ENCODE peak calls at places on chromosomes 7 and 10, in six cellular contexts. S is IMR-90, O is H1, U is trophoblast cell, Y is H9, G is mesenchymal stem cell. C is an unnamed sample.

GRCh38 chr10:132845041-132845551 is 59.1 kb upstream of the NKX6-2 start:
- DNase-seq in S (no peak), O (no peak), U (no peak), Y (no peak), G (no peak), C (no peak)

GRCh38 chr7:16604054-16604453 is 41.5 kb downstream of the ANKMY2 start:
- DNase-seq in S (no peak), O (no peak), U (peak), Y (no peak), G (peak), C (no peak)

GRCh38 chr10:79074732-79075131 is 6.0 kb downstream of the ZMIZ1 start:
- DNase-seq in S (no peak), O (no peak), U (no peak), Y (no peak), G (no peak), C (no peak)

GRCh38 chr7:111409714-111410422 is 152.4 kb downstream of the IMMP2L start:
- DNase-seq in S (peak), O (no peak), U (peak), Y (no peak), G (peak), C (no peak)

GRCh38 chr7:155372782-155373358 is 75.2 kb downstream of the INSIG1 start:
- DNase-seq in S (no peak), O (no peak), U (no peak), Y (no peak), G (no peak), C (no peak)

GRCh38 chr10:44394696-44395383 is 9.9 kb upstream of the CXCL12 start:
- DNase-seq in S (no peak), O (no peak), U (no peak), Y (no peak), G (no peak), C (no peak)

GRCh38 chr10:89301721-89302445 is at the start of gene IFIT2:
- DNase-seq in S (peak), O (no peak), U (peak), Y (no peak), G (peak), C (no peak)

GRCh38 chr10:30058111-30058510 is 1.3 kb downstream of the JCAD start:
- DNase-seq in S (no peak), O (no peak), U (peak), Y (no peak), G (peak), C (no peak)

GRCh38 chr7:140435252-140435895 is 31.5 kb downstream of the RAB19 start:
- DNase-seq in S (no peak), O (peak), U (no peak), Y (peak), G (no peak), C (no peak)

GRCh38 chr7:157016352-157017041 is 6.0 kb upstream of the MNX1 start:
- DNase-seq in S (no peak), O (peak), U (no peak), Y (peak), G (no peak), C (no peak)

GRCh38 chr7:117480978-117481377 is 1.2 kb downstream of the CFTR start:
- DNase-seq in S (no peak), O (no peak), U (no peak), Y (no peak), G (no peak), C (no peak)

GRCh38 chr7:70833726-70834125 is 298.2 kb upstream of the GALNT17 start:
- DNase-seq in S (peak), O (no peak), U (peak), Y (no peak), G (no peak), C (no peak)

GRCh38 chr10:51369903-51370302 is 295.6 kb downstream of the PRKG1 start:
- DNase-seq in S (peak), O (no peak), U (no peak), Y (no peak), G (peak), C (no peak)

GRCh38 chr10:102599565-102600327 is 44.5 kb upstream of the TRIM8 start:
- DNase-seq in S (no peak), O (no peak), U (no peak), Y (no peak), G (peak), C (no peak)

GRCh38 chr7:45160374-45160773 is 2.8 kb downstream of the RAMP3 start:
- DNase-seq in S (no peak), O (no peak), U (no peak), Y (no peak), G (no peak), C (no peak)

GRCh38 chr7:71595176-71595575 is 463.2 kb downstream of the GALNT17 start:
- DNase-seq in S (no peak), O (no peak), U (no peak), Y (no peak), G (no peak), C (no peak)

GRCh38 chr7:65980478-65981250 is 1.3 kb downstream of the GUSB start:
- DNase-seq in S (no peak), O (no peak), U (peak), Y (no peak), G (peak), C (no peak)

DNA sequence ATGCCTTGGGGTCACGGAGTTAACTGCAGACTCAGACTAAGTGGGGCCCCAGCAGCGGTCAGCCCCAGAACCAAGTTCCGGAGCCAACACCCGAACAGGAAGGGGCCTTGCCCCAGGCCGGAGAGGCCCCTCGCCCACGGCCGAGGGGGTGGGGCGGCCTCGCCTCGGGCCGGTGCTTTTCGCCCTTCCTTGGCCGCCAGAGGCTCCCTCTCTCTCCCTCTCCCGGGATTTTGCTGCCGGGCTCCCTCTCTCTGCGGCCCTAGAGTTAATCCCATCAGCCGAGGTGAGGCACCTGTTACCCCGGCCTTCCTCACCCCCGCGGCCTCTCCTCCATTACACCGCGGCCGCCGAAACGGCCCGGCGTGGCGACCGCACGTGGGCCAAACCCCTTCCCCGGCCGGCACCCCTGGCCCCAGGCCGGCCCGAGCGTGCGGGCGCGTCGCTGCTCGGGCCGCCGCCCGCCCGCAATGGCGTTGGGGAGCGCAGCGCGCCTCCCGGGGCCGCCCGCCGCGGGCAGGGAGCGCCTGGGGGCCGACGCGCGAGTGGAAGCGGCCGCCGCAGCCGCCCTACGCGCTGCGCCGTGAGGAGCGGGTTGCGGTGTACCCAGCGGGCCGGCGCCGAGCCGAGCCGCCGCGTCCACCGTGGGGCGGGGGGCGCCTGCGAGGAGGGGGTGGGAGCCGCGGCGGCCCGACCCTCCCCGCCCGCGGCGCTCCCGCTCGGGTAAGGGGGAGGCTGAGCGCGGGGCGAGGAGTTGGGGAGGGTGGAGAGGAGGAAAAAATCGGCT is at the start of gene PPP1R9A:
- DNase-seq in S (no peak), O (peak), U (peak), Y (peak), G (peak), C (peak)
- H2BK120ac ChIP-seq in S (no peak), O (peak), U (peak), Y (no peak), G (no peak), C (peak)

GRCh38 chr7:20232848-20233247 is 15.7 kb upstream of the MACC1 start:
- DNase-seq in S (no peak), O (no peak), U (no peak), Y (no peak), G (no peak), C (no peak)

GRCh38 chr7:20236043-20236442 is 18.9 kb upstream of the MACC1 start:
- DNase-seq in S (no peak), O (no peak), U (no peak), Y (no peak), G (no peak), C (no peak)

GRCh38 chr7:20236790-20237189 is 19.6 kb upstream of the MACC1 start:
- DNase-seq in S (peak), O (no peak), U (peak), Y (no peak), G (no peak), C (no peak)

GRCh38 chr7:20235303-20235702 is 18.1 kb upstream of the MACC1 start:
- DNase-seq in S (no peak), O (no peak), U (no peak), Y (no peak), G (peak), C (no peak)

GRCh38 chr7:20233362-20233761 is 16.2 kb upstream of the MACC1 start:
- DNase-seq in S (no peak), O (no peak), U (no peak), Y (no peak), G (no peak), C (no peak)
- H2AFZ ChIP-seq in S (no peak), O (no peak), U (no peak), Y (no peak), G (no peak), C (no peak)

GRCh38 chr10:85265121-85265520 is 936.7 kb downstream of the CCSER2 start:
- DNase-seq in S (no peak), O (no peak), U (no peak), Y (no peak), G (no peak), C (no peak)
- H3K9ac ChIP-seq in S (no peak), O (no peak), U (no peak), Y (no peak), G (no peak), C (no peak)

DNA sequence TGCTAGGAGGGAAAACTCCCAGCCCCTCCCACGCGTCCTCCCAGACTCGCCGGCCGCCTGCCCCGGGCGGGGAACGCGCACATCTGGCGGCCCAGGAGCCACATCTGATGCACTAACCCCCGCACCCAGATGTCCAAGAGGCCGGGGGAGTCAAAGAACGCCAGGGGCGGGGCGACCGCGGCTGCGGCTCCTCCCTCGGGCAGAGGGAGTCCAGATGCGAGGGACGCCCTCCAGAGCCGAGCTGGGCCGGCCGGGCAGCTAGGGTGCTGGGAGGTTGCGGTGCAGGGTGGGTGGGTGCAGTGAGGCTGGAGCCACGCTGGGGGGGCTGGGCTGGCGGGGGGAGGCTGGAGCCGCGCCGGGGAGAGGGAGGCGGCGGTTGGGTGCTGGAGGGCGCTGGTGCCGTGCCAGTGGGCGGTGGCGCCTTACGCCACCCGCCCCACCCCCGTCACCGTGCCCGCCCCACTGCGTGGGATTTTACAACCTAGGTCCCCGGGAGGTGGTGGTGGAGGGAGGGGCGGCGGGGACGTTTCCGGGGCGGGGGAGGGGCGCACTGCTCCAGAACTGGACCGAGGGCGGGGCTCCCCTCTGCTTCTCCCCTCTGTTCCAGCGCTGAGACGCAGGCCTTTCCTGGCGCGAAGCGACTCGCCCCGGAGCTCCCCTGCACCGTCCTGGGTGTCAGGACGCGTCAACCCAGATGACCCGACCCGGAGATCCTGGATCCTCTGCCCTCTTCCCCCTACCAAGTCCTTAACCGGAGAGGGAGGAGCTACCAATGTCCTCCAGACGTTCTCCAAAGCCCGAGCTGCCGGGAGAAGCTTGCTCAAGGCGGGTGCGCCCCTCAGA is 109.1 kb downstream of the REEP3 start:
- DNase-seq in S (peak), O (peak), U (peak), Y (peak), G (peak), C (peak)
- H2BK120ac ChIP-seq in S (peak), O (no peak), U (peak), Y (peak), G (peak), C (no peak)

GRCh38 chr7:137081694-137082093 is 213.2 kb downstream of the CHRM2 start:
- DNase-seq in S (peak), O (no peak), U (no peak), Y (no peak), G (peak), C (no peak)
- H2AFZ ChIP-seq in S (no peak), O (no peak), U (no peak), Y (no peak), G (no peak), C (no peak)

GRCh38 chr10:33330543-33331019 is 3.9 kb downstream of the NRP1 start:
- DNase-seq in S (peak), O (peak), U (peak), Y (peak), G (peak), C (peak)
- H3K9ac ChIP-seq in S (peak), O (no peak), U (no peak), Y (no peak), G (peak), C (no peak)

C was measured in neuronal stem cell.